ENCODE peak calls at places on chromosomes 11 and 22, in eight cellular contexts. One of them, this sample, is unnamed.

GRCh38 chr22:48088226-48088625 is 1325.8 kb downstream of the TBC1D22A start:
- DNase-seq in HepG2: no peak
- DNase-seq in T-helper 2 cell: no peak
- DNase-seq in Right ventricle myocardium superior: no peak
- DNase-seq in AML-193: no peak
- DNase-seq in activated T-cell treated with anti-CD3 and anti-CD28 coated beads, Interleukin-2, amount 50 U/mL, for 72 hours: no peak
- DNase-seq in BE2C: no peak
- DNase-seq in CD8-positive, alpha-beta T cell: no peak
- DNase-seq in this sample: no peak

GRCh38 chr11:75668508-75669297 is at the start of gene MAP6:
- DNase-seq in T-helper 2 cell: peak; percentile 27
- DNase-seq in activated T-cell treated with anti-CD3 and anti-CD28 coated beads, Interleukin-2, amount 50 U/mL, for 72 hours: peak; percentile 39
- DNase-seq in CD8-positive, alpha-beta T cell: no peak
- DNase-seq in AML-193: no peak
- DNase-seq in Right ventricle myocardium superior: peak; percentile 50
- DNase-seq in HepG2: no peak
- DNase-seq in BE2C: peak; percentile 64
- DNase-seq in this sample: no peak

GRCh38 chr11:831132-831864 is 1.5 kb upstream of the CD151 start:
- DNase-seq in AML-193: no peak
- DNase-seq in activated T-cell treated with anti-CD3 and anti-CD28 coated beads, Interleukin-2, amount 50 U/mL, for 72 hours: no peak
- DNase-seq in T-helper 2 cell: no peak
- DNase-seq in HepG2: no peak
- DNase-seq in BE2C: peak; percentile 46
- DNase-seq in Right ventricle myocardium superior: no peak
- DNase-seq in CD8-positive, alpha-beta T cell: no peak
- DNase-seq in this sample: no peak

GRCh38 chr11:3942956-3943497 is 87.6 kb downstream of the STIM1 start:
- DNase-seq in activated T-cell treated with anti-CD3 and anti-CD28 coated beads, Interleukin-2, amount 50 U/mL, for 72 hours: no peak
- DNase-seq in BE2C: no peak
- DNase-seq in CD8-positive, alpha-beta T cell: no peak
- DNase-seq in Right ventricle myocardium superior: no peak
- DNase-seq in T-helper 2 cell: no peak
- DNase-seq in AML-193: no peak
- DNase-seq in HepG2: peak; percentile 38
- DNase-seq in this sample: no peak

GRCh38 chr22:46851941-46852340 is 89.5 kb downstream of the TBC1D22A start:
- DNase-seq in activated T-cell treated with anti-CD3 and anti-CD28 coated beads, Interleukin-2, amount 50 U/mL, for 72 hours: no peak
- DNase-seq in Right ventricle myocardium superior: no peak
- DNase-seq in AML-193: no peak
- DNase-seq in T-helper 2 cell: no peak
- DNase-seq in CD8-positive, alpha-beta T cell: peak; percentile 34
- DNase-seq in BE2C: no peak
- DNase-seq in HepG2: no peak
- DNase-seq in this sample: no peak

GRCh38 chr11:102521121-102521520 is 9.4 kb downstream of the MMP7 start:
- DNase-seq in BE2C: no peak
- DNase-seq in HepG2: no peak
- DNase-seq in AML-193: no peak
- DNase-seq in T-helper 2 cell: no peak
- DNase-seq in CD8-positive, alpha-beta T cell: no peak
- DNase-seq in Right ventricle myocardium superior: no peak
- DNase-seq in activated T-cell treated with anti-CD3 and anti-CD28 coated beads, Interleukin-2, amount 50 U/mL, for 72 hours: no peak
- DNase-seq in this sample: no peak

GRCh38 chr22:47534150-47535133 is 772.0 kb downstream of the TBC1D22A start:
- DNase-seq in BE2C: no peak
- DNase-seq in activated T-cell treated with anti-CD3 and anti-CD28 coated beads, Interleukin-2, amount 50 U/mL, for 72 hours: no peak
- DNase-seq in Right ventricle myocardium superior: no peak
- DNase-seq in T-helper 2 cell: no peak
- DNase-seq in AML-193: no peak
- DNase-seq in HepG2: no peak
- DNase-seq in CD8-positive, alpha-beta T cell: no peak
- DNase-seq in this sample: no peak

GRCh38 chr22:44091021-44091721 is 67.1 kb downstream of the PARVB start:
- DNase-seq in BE2C: peak; percentile 29
- DNase-seq in Right ventricle myocardium superior: peak; percentile 5
- DNase-seq in AML-193: peak; percentile 14
- DNase-seq in CD8-positive, alpha-beta T cell: no peak
- DNase-seq in activated T-cell treated with anti-CD3 and anti-CD28 coated beads, Interleukin-2, amount 50 U/mL, for 72 hours: peak; percentile 39
- DNase-seq in HepG2: peak; percentile 10
- DNase-seq in T-helper 2 cell: peak; percentile 72
- DNase-seq in this sample: peak; percentile 30

GRCh38 chr11:554824-555499 is 5.6 kb downstream of the LMNTD2 start:
- DNase-seq in BE2C: peak; percentile 55
- DNase-seq in HepG2: peak; percentile 44
- DNase-seq in activated T-cell treated with anti-CD3 and anti-CD28 coated beads, Interleukin-2, amount 50 U/mL, for 72 hours: peak; percentile 82
- DNase-seq in CD8-positive, alpha-beta T cell: peak; percentile 86
- DNase-seq in AML-193: peak; percentile 41
- DNase-seq in T-helper 2 cell: peak; percentile 80
- DNase-seq in Right ventricle myocardium superior: peak; percentile 70
- DNase-seq in this sample: no peak

GRCh38 chr22:40216041-40216756 is 38.5 kb downstream of the TNRC6B start:
- DNase-seq in CD8-positive, alpha-beta T cell: peak; percentile 51
- DNase-seq in HepG2: no peak
- DNase-seq in BE2C: no peak
- DNase-seq in Right ventricle myocardium superior: no peak
- DNase-seq in AML-193: no peak
- DNase-seq in T-helper 2 cell: peak; percentile 65
- DNase-seq in activated T-cell treated with anti-CD3 and anti-CD28 coated beads, Interleukin-2, amount 50 U/mL, for 72 hours: peak; percentile 20
- DNase-seq in this sample: no peak

GRCh38 chr11:114738954-114739353 is 60.6 kb downstream of the NXPE2 start:
- DNase-seq in activated T-cell treated with anti-CD3 and anti-CD28 coated beads, Interleukin-2, amount 50 U/mL, for 72 hours: peak; percentile 44
- DNase-seq in T-helper 2 cell: peak; percentile 55
- DNase-seq in HepG2: peak; percentile 27
- DNase-seq in Right ventricle myocardium superior: peak; percentile 36
- DNase-seq in AML-193: peak; percentile 2
- DNase-seq in BE2C: peak; percentile 57
- DNase-seq in CD8-positive, alpha-beta T cell: no peak
- DNase-seq in this sample: no peak

GRCh38 chr11:125967515-125967914 is 21.7 kb downstream of the VSIG10L2 start:
- DNase-seq in Right ventricle myocardium superior: no peak
- DNase-seq in T-helper 2 cell: no peak
- DNase-seq in activated T-cell treated with anti-CD3 and anti-CD28 coated beads, Interleukin-2, amount 50 U/mL, for 72 hours: no peak
- DNase-seq in HepG2: no peak
- DNase-seq in CD8-positive, alpha-beta T cell: no peak
- DNase-seq in BE2C: no peak
- DNase-seq in AML-193: no peak
- DNase-seq in this sample: no peak

This sample was measured in Right ventricle myocardium inferior.